ENCODE peak calls at places on chromosomes 3 and 15, in seven cellular contexts. One of them, this sample, is unnamed.

GRCh38 chr3:8456118-8456811 is 45.4 kb upstream of the LMCD1 start:
- DNase-seq in B cell: no peak
- DNase-seq in activated CD4-positive, CD25-positive, alpha-beta regulatory T cell: no peak
- DNase-seq in stimulated activated naive CD8-positive, alpha-beta T cell treated with anti-CD3 and anti-CD28 coated beads, Interleukin-15, Interleukin-2, amounts not matched to agents 100 U/mL and 50 U/mL, for 24 hours: no peak
- DNase-seq in brain microvascular endothelial cell: peak
- DNase-seq in NCI-H345: no peak
- DNase-seq in ACHN: no peak
- DNase-seq in this sample: no peak

GRCh38 chr3:23864954-23865353 is 51.8 kb downstream of the NKIRAS1 start:
- DNase-seq in brain microvascular endothelial cell: no peak
- DNase-seq in ACHN: no peak
- DNase-seq in stimulated activated naive CD8-positive, alpha-beta T cell treated with anti-CD3 and anti-CD28 coated beads, Interleukin-15, Interleukin-2, amounts not matched to agents 100 U/mL and 50 U/mL, for 24 hours: no peak
- DNase-seq in NCI-H345: no peak
- DNase-seq in B cell: no peak
- DNase-seq in activated CD4-positive, CD25-positive, alpha-beta regulatory T cell: no peak
- DNase-seq in this sample: no peak

GRCh38 chr3:76871655-76872054 is 168.2 kb upstream of the ROBO2 start:
- DNase-seq in brain microvascular endothelial cell: no peak
- DNase-seq in ACHN: no peak
- DNase-seq in stimulated activated naive CD8-positive, alpha-beta T cell treated with anti-CD3 and anti-CD28 coated beads, Interleukin-15, Interleukin-2, amounts not matched to agents 100 U/mL and 50 U/mL, for 24 hours: no peak
- DNase-seq in activated CD4-positive, CD25-positive, alpha-beta regulatory T cell: no peak
- DNase-seq in B cell: no peak
- DNase-seq in NCI-H345: no peak
- DNase-seq in this sample: no peak

GRCh38 chr3:36496734-36497133 is 116.4 kb downstream of the STAC start:
- DNase-seq in brain microvascular endothelial cell: no peak
- DNase-seq in stimulated activated naive CD8-positive, alpha-beta T cell treated with anti-CD3 and anti-CD28 coated beads, Interleukin-15, Interleukin-2, amounts not matched to agents 100 U/mL and 50 U/mL, for 24 hours: no peak
- DNase-seq in ACHN: peak
- DNase-seq in B cell: no peak
- DNase-seq in NCI-H345: no peak
- DNase-seq in activated CD4-positive, CD25-positive, alpha-beta regulatory T cell: no peak
- DNase-seq in this sample: peak

GRCh38 chr3:150132101-150132749 is 161.5 kb upstream of the PFN2 start:
- DNase-seq in B cell: no peak
- DNase-seq in activated CD4-positive, CD25-positive, alpha-beta regulatory T cell: no peak
- DNase-seq in ACHN: no peak
- DNase-seq in stimulated activated naive CD8-positive, alpha-beta T cell treated with anti-CD3 and anti-CD28 coated beads, Interleukin-15, Interleukin-2, amounts not matched to agents 100 U/mL and 50 U/mL, for 24 hours: no peak
- DNase-seq in NCI-H345: no peak
- DNase-seq in brain microvascular endothelial cell: no peak
- DNase-seq in this sample: peak

GRCh38 chr3:42852443-42852842 is 23.2 kb downstream of the CYP8B1 start:
- DNase-seq in brain microvascular endothelial cell: no peak
- DNase-seq in stimulated activated naive CD8-positive, alpha-beta T cell treated with anti-CD3 and anti-CD28 coated beads, Interleukin-15, Interleukin-2, amounts not matched to agents 100 U/mL and 50 U/mL, for 24 hours: no peak
- DNase-seq in B cell: no peak
- DNase-seq in ACHN: no peak
- DNase-seq in activated CD4-positive, CD25-positive, alpha-beta regulatory T cell: no peak
- DNase-seq in NCI-H345: no peak
- DNase-seq in this sample: no peak

GRCh38 chr3:100001514-100002270 is 112.6 kb downstream of the FILIP1L start:
- DNase-seq in B cell: no peak
- DNase-seq in ACHN: no peak
- DNase-seq in NCI-H345: peak
- DNase-seq in brain microvascular endothelial cell: no peak
- DNase-seq in activated CD4-positive, CD25-positive, alpha-beta regulatory T cell: no peak
- DNase-seq in stimulated activated naive CD8-positive, alpha-beta T cell treated with anti-CD3 and anti-CD28 coated beads, Interleukin-15, Interleukin-2, amounts not matched to agents 100 U/mL and 50 U/mL, for 24 hours: no peak
- DNase-seq in this sample: no peak

GRCh38 chr15:88800026-88800425 is 3.2 kb upstream of the ACAN start:
- DNase-seq in B cell: no peak
- DNase-seq in ACHN: peak
- DNase-seq in stimulated activated naive CD8-positive, alpha-beta T cell treated with anti-CD3 and anti-CD28 coated beads, Interleukin-15, Interleukin-2, amounts not matched to agents 100 U/mL and 50 U/mL, for 24 hours: no peak
- DNase-seq in brain microvascular endothelial cell: peak
- DNase-seq in activated CD4-positive, CD25-positive, alpha-beta regulatory T cell: no peak
- DNase-seq in NCI-H345: no peak
- DNase-seq in this sample: peak

GRCh38 chr3:44886561-44886960 is 12.2 kb downstream of the TGM4 start:
- DNase-seq in activated CD4-positive, CD25-positive, alpha-beta regulatory T cell: no peak
- DNase-seq in stimulated activated naive CD8-positive, alpha-beta T cell treated with anti-CD3 and anti-CD28 coated beads, Interleukin-15, Interleukin-2, amounts not matched to agents 100 U/mL and 50 U/mL, for 24 hours: no peak
- DNase-seq in brain microvascular endothelial cell: no peak
- DNase-seq in NCI-H345: peak
- DNase-seq in B cell: no peak
- DNase-seq in ACHN: no peak
- DNase-seq in this sample: peak

GRCh38 chr3:188326111-188326510 is 172.2 kb downstream of the LPP start:
- DNase-seq in brain microvascular endothelial cell: no peak
- DNase-seq in ACHN: no peak
- DNase-seq in B cell: no peak
- DNase-seq in NCI-H345: no peak
- DNase-seq in stimulated activated naive CD8-positive, alpha-beta T cell treated with anti-CD3 and anti-CD28 coated beads, Interleukin-15, Interleukin-2, amounts not matched to agents 100 U/mL and 50 U/mL, for 24 hours: no peak
- DNase-seq in activated CD4-positive, CD25-positive, alpha-beta regulatory T cell: no peak
- DNase-seq in this sample: no peak

GRCh38 chr3:62376906-62377865 is 3.8 kb upstream of the FEZF2 start:
- DNase-seq in B cell: no peak
- DNase-seq in NCI-H345: no peak
- DNase-seq in activated CD4-positive, CD25-positive, alpha-beta regulatory T cell: no peak
- DNase-seq in ACHN: no peak
- DNase-seq in brain microvascular endothelial cell: no peak
- DNase-seq in stimulated activated naive CD8-positive, alpha-beta T cell treated with anti-CD3 and anti-CD28 coated beads, Interleukin-15, Interleukin-2, amounts not matched to agents 100 U/mL and 50 U/mL, for 24 hours: no peak
- DNase-seq in this sample: no peak

GRCh38 chr3:71089271-71089670 is 494.3 kb downstream of the FOXP1 start:
- DNase-seq in ACHN: no peak
- DNase-seq in brain microvascular endothelial cell: no peak
- DNase-seq in B cell: no peak
- DNase-seq in NCI-H345: no peak
- DNase-seq in stimulated activated naive CD8-positive, alpha-beta T cell treated with anti-CD3 and anti-CD28 coated beads, Interleukin-15, Interleukin-2, amounts not matched to agents 100 U/mL and 50 U/mL, for 24 hours: no peak
- DNase-seq in activated CD4-positive, CD25-positive, alpha-beta regulatory T cell: no peak
- DNase-seq in this sample: peak

GRCh38 chr15:49179433-49180190 is 9.6 kb downstream of the GALK2 start:
- DNase-seq in B cell: no peak
- DNase-seq in activated CD4-positive, CD25-positive, alpha-beta regulatory T cell: no peak
- DNase-seq in stimulated activated naive CD8-positive, alpha-beta T cell treated with anti-CD3 and anti-CD28 coated beads, Interleukin-15, Interleukin-2, amounts not matched to agents 100 U/mL and 50 U/mL, for 24 hours: no peak
- DNase-seq in ACHN: no peak
- DNase-seq in NCI-H345: no peak
- DNase-seq in brain microvascular endothelial cell: no peak
- DNase-seq in this sample: no peak

GRCh38 chr15:73258271-73259108 is 110.3 kb downstream of the HCN4 start:
- DNase-seq in brain microvascular endothelial cell: no peak
- DNase-seq in NCI-H345: no peak
- DNase-seq in B cell: no peak
- DNase-seq in ACHN: no peak
- DNase-seq in stimulated activated naive CD8-positive, alpha-beta T cell treated with anti-CD3 and anti-CD28 coated beads, Interleukin-15, Interleukin-2, amounts not matched to agents 100 U/mL and 50 U/mL, for 24 hours: no peak
- DNase-seq in activated CD4-positive, CD25-positive, alpha-beta regulatory T cell: no peak
- DNase-seq in this sample: no peak

GRCh38 chr3:36907911-36908646 is 36.8 kb downstream of the TRANK1 start:
- DNase-seq in NCI-H345: no peak
- DNase-seq in ACHN: peak
- DNase-seq in activated CD4-positive, CD25-positive, alpha-beta regulatory T cell: peak
- DNase-seq in B cell: no peak
- DNase-seq in brain microvascular endothelial cell: peak
- DNase-seq in stimulated activated naive CD8-positive, alpha-beta T cell treated with anti-CD3 and anti-CD28 coated beads, Interleukin-15, Interleukin-2, amounts not matched to agents 100 U/mL and 50 U/mL, for 24 hours: peak
- DNase-seq in this sample: peak

GRCh38 chr3:167228135-167228534 is 152.0 kb downstream of the ZBBX start:
- DNase-seq in NCI-H345: no peak
- DNase-seq in activated CD4-positive, CD25-positive, alpha-beta regulatory T cell: no peak
- DNase-seq in stimulated activated naive CD8-positive, alpha-beta T cell treated with anti-CD3 and anti-CD28 coated beads, Interleukin-15, Interleukin-2, amounts not matched to agents 100 U/mL and 50 U/mL, for 24 hours: no peak
- DNase-seq in brain microvascular endothelial cell: no peak
- DNase-seq in B cell: no peak
- DNase-seq in ACHN: peak
- DNase-seq in this sample: no peak

GRCh38 chr3:172152869-172153268 is 113.5 kb downstream of the FNDC3B start:
- DNase-seq in B cell: no peak
- DNase-seq in brain microvascular endothelial cell: peak
- DNase-seq in ACHN: peak
- DNase-seq in stimulated activated naive CD8-positive, alpha-beta T cell treated with anti-CD3 and anti-CD28 coated beads, Interleukin-15, Interleukin-2, amounts not matched to agents 100 U/mL and 50 U/mL, for 24 hours: no peak
- DNase-seq in NCI-H345: no peak
- DNase-seq in activated CD4-positive, CD25-positive, alpha-beta regulatory T cell: no peak
- DNase-seq in this sample: peak

GRCh38 chr15:39719109-39719508 is 63.5 kb downstream of the FSIP1 start:
- DNase-seq in brain microvascular endothelial cell: no peak
- DNase-seq in ACHN: no peak
- DNase-seq in NCI-H345: no peak
- DNase-seq in stimulated activated naive CD8-positive, alpha-beta T cell treated with anti-CD3 and anti-CD28 coated beads, Interleukin-15, Interleukin-2, amounts not matched to agents 100 U/mL and 50 U/mL, for 24 hours: no peak
- DNase-seq in activated CD4-positive, CD25-positive, alpha-beta regulatory T cell: no peak
- DNase-seq in B cell: no peak
- DNase-seq in this sample: no peak

GRCh38 chr15:34114739-34115138 is 12.9 kb downstream of the PGBD4 start:
- DNase-seq in activated CD4-positive, CD25-positive, alpha-beta regulatory T cell: no peak
- DNase-seq in ACHN: no peak
- DNase-seq in stimulated activated naive CD8-positive, alpha-beta T cell treated with anti-CD3 and anti-CD28 coated beads, Interleukin-15, Interleukin-2, amounts not matched to agents 100 U/mL and 50 U/mL, for 24 hours: no peak
- DNase-seq in NCI-H345: no peak
- DNase-seq in brain microvascular endothelial cell: no peak
- DNase-seq in B cell: no peak
- DNase-seq in this sample: no peak

GRCh38 chr3:150743508-150743907 is 19.5 kb downstream of the SIAH2 start:
- DNase-seq in stimulated activated naive CD8-positive, alpha-beta T cell treated with anti-CD3 and anti-CD28 coated beads, Interleukin-15, Interleukin-2, amounts not matched to agents 100 U/mL and 50 U/mL, for 24 hours: no peak
- DNase-seq in ACHN: peak
- DNase-seq in brain microvascular endothelial cell: peak
- DNase-seq in activated CD4-positive, CD25-positive, alpha-beta regulatory T cell: no peak
- DNase-seq in B cell: no peak
- DNase-seq in NCI-H345: no peak
- DNase-seq in this sample: peak